ENCODE peak calls at places on chromosomes 7 and 10, in seven cellular contexts. F is GM10248, X is dorsolateral prefrontal cortex, I is MM.1S, V is astrocyte of the spinal cord, G is fibroblast of pulmonary artery, Y is choroid plexus epithelial cell. T is an unnamed sample.

GRCh38 chr7:18315241-18315640 is 180.3 kb upstream of the HDAC9 start:
- DNase-seq in X (no peak), F (no peak), Y (no peak), V (no peak), I (no peak), G (no peak), T (no peak)

GRCh38 chr10:92880233-92880861 is 32.0 kb downstream of the EXOC6 start:
- DNase-seq in V (peak), I (peak), G (peak), X (no peak), Y (peak), F (no peak), T (no peak)

GRCh38 chr7:69088185-69088584 is 510.1 kb upstream of the AUTS2 start:
- DNase-seq in V (no peak), Y (no peak), F (no peak), X (no peak), I (no peak), G (no peak), T (no peak)

GRCh38 chr7:123712619-123713018 is 36.2 kb downstream of the WASL start:
- DNase-seq in X (no peak), I (no peak), F (no peak), V (peak), G (peak), Y (peak), T (no peak)

GRCh38 chr7:112492165-112492564 is 11.4 kb downstream of the LSMEM1 start:
- DNase-seq in Y (no peak), V (no peak), X (no peak), G (no peak), F (no peak), I (no peak), T (no peak)

GRCh38 chr7:29879609-29880008 is 73.3 kb downstream of the WIPF3 start:
- DNase-seq in F (no peak), I (no peak), G (peak), V (peak), Y (peak), X (no peak), T (no peak)

GRCh38 chr10:60883187-60883586 is 60.8 kb downstream of the RHOBTB1 start:
- DNase-seq in Y (peak), V (peak), I (peak), F (peak), X (no peak), G (peak), T (peak)

GRCh38 chr10:124736491-124737136 is 7.6 kb downstream of the FAM53B start:
- DNase-seq in I (no peak), Y (peak), G (peak), F (no peak), V (peak), X (peak), T (no peak)

GRCh38 chr7:125668321-125668993 is 738.8 kb upstream of the POT1 start:
- DNase-seq in I (no peak), V (no peak), G (no peak), X (no peak), Y (peak), F (no peak), T (no peak)

GRCh38 chr10:119243967-119244366 is 36.6 kb downstream of the GRK5 start:
- DNase-seq in I (no peak), X (no peak), G (no peak), Y (no peak), F (no peak), V (no peak), T (no peak)

GRCh38 chr10:119248681-119249080 is 41.3 kb downstream of the GRK5 start:
- DNase-seq in I (no peak), X (no peak), Y (no peak), F (no peak), V (no peak), G (no peak), T (no peak)

GRCh38 chr10:119247550-119247894 is 40.2 kb downstream of the GRK5 start:
- DNase-seq in V (no peak), Y (no peak), F (no peak), X (no peak), G (no peak), I (no peak), T (no peak)

GRCh38 chr10:119245272-119245671 is 37.9 kb downstream of the GRK5 start:
- DNase-seq in Y (no peak), F (no peak), V (no peak), X (no peak), G (no peak), I (no peak), T (no peak)

GRCh38 chr10:119246862-119247549 is 39.6 kb downstream of the GRK5 start:
- DNase-seq in Y (peak), I (no peak), X (no peak), G (peak), F (no peak), V (peak), T (no peak)
- TF ChIP-seq CTCF in Y (peak), I (no peak), X (no peak), G (no peak), F (no peak), V (no peak), T (no peak)

GRCh38 chr10:65275296-65275695 is 1650.5 kb upstream of the LRRTM3 start:
- DNase-seq in I (no peak), G (no peak), X (no peak), Y (no peak), F (no peak), V (no peak), T (no peak)
- TF ChIP-seq CTCF in I (no peak), G (no peak), X (no peak), Y (no peak), F (no peak), V (no peak), T (no peak)

GRCh38 chr10:15426115-15426514 is 55.0 kb upstream of the FAM171A1 start:
- DNase-seq in G (no peak), F (no peak), V (no peak), Y (no peak), I (no peak), X (no peak), T (no peak)

GRCh38 chr10:15430969-15431791 is 60.1 kb upstream of the FAM171A1 start:
- DNase-seq in I (no peak), F (no peak), G (no peak), X (no peak), Y (no peak), V (no peak), T (no peak)

GRCh38 chr10:15426558-15426957 is 55.5 kb upstream of the FAM171A1 start:
- DNase-seq in I (peak), X (no peak), V (no peak), Y (no peak), G (no peak), F (no peak), T (no peak)

DNA sequence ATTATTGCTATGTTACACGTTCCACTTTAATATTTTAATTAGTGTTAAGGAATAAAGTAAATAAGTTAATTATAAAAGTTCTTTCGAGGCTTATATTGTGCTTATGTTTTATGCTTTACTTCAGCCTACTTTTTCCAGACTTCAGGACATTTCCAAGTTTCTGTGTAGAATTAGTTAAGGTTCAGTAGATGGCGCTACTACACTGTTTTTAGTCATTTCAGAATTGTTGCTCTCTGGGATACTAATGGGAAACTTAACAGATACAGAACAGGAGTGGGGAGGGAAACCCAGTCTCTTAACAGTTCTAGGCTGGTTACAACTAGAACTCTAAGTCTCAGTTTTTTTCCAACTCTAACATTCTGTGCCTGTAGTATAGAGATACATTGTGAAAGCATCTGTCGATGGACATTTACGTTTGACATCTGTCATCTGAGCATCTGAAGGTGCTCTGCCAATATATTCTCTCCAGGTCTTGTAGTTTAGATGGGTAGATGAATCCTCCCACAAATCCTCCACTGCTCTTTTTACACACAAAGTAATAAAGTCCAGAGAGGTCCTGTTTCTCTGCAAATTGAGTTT is 56.8 kb upstream of the FAM171A1 start:
- DNase-seq in V (peak), F (no peak), Y (peak), X (no peak), G (peak), I (peak), T (no peak)
- TF ChIP-seq CTCF in V (peak), F (peak), Y (peak), X (peak), G (peak), I (peak), T (peak)

GRCh38 chr10:63825766-63826165 is 304.6 kb downstream of the REEP3 start:
- DNase-seq in G (no peak), I (no peak), F (no peak), X (no peak), V (no peak), Y (no peak), T (no peak)

GRCh38 chr10:63825111-63825510 is 303.9 kb downstream of the REEP3 start:
- DNase-seq in Y (peak), G (no peak), F (no peak), I (no peak), X (no peak), V (no peak), T (no peak)

GRCh38 chr10:63819753-63820347 is 298.6 kb downstream of the REEP3 start:
- DNase-seq in V (peak), G (peak), I (peak), X (peak), Y (peak), F (no peak), T (no peak)

DNA sequence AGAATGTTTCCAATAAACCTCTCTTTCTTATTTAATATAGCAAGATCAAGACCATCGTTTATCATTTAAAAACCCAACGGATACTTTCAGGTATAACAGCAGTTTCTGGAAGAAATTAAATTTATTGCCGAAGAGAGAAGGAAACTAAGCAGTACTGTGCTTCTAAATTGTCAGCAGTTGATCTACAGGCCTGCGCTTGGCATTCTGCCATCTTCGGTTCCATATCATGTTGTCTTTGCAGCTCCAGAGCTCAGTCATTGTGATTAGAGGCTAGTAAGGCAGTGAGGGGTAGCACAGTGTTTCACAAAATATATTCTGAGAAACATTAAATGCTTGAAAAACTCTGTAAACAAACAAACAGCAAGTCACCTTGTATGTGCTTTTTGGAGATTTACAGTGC is 301.3 kb downstream of the REEP3 start:
- DNase-seq in F (no peak), X (no peak), I (no peak), G (no peak), V (no peak), Y (no peak), T (no peak)
- TF ChIP-seq CTCF in F (no peak), X (no peak), I (no peak), G (no peak), V (no peak), Y (no peak), T (no peak)

GRCh38 chr7:100827330-100828226 is at the start of gene EPHB4:
- DNase-seq in F (no peak), Y (peak), G (peak), V (peak), X (no peak), I (no peak), T (peak)
- TF ChIP-seq CTCF in F (no peak), Y (peak), G (peak), V (peak), X (peak), I (no peak), T (no peak)

T was measured in GM13977.